ENCODE peak calls at places on chromosomes 11 and 22, in five cellular contexts. One of them, this sample, is unnamed.

GRCh38 chr11:1694064-1694845 is 2.7 kb upstream of the KRTAP5-6 start:
- DNase-seq in tibial artery: peak
- DNase-seq in GM12878: no peak
- DNase-seq in PC-9: peak
- DNase-seq in brain microvascular endothelial cell: peak
- DNase-seq in this sample: no peak

GRCh38 chr11:27839226-27839913 is 139.1 kb upstream of the BDNF start:
- DNase-seq in PC-9: no peak
- DNase-seq in GM12878: no peak
- DNase-seq in tibial artery: no peak
- DNase-seq in brain microvascular endothelial cell: peak
- DNase-seq in this sample: no peak

GRCh38 chr11:64165482-64165841 is 451 bp downstream of the MACROD1 start:
- DNase-seq in tibial artery: no peak
- DNase-seq in brain microvascular endothelial cell: no peak
- DNase-seq in GM12878: no peak
- DNase-seq in PC-9: no peak
- DNase-seq in this sample: no peak

GRCh38 chr11:19220903-19221682 is 19.3 kb upstream of the CSRP3 start:
- DNase-seq in GM12878: no peak
- DNase-seq in tibial artery: no peak
- DNase-seq in brain microvascular endothelial cell: no peak
- DNase-seq in PC-9: no peak
- DNase-seq in this sample: no peak

GRCh38 chr11:128695539-128696221 is 1.8 kb downstream of the FLI1 start:
- DNase-seq in GM12878: no peak
- DNase-seq in brain microvascular endothelial cell: no peak
- DNase-seq in tibial artery: peak
- DNase-seq in PC-9: no peak
- DNase-seq in this sample: no peak

GRCh38 chr11:131591051-131591461 is 220.6 kb downstream of the NTM start:
- DNase-seq in GM12878: no peak
- DNase-seq in brain microvascular endothelial cell: no peak
- DNase-seq in PC-9: no peak
- DNase-seq in tibial artery: no peak
- DNase-seq in this sample: no peak

GRCh38 chr22:46437990-46438389 is 99.4 kb downstream of the CELSR1 start:
- DNase-seq in PC-9: no peak
- DNase-seq in brain microvascular endothelial cell: no peak
- DNase-seq in GM12878: no peak
- DNase-seq in tibial artery: no peak
- DNase-seq in this sample: no peak

GRCh38 chr11:111531687-111532364 is 8.7 kb upstream of the LAYN start:
- DNase-seq in PC-9: peak
- DNase-seq in tibial artery: no peak
- DNase-seq in GM12878: peak
- DNase-seq in brain microvascular endothelial cell: peak
- DNase-seq in this sample: peak

GRCh38 chr11:45918331-45918941 is 759 bp upstream of the PEX16 start:
- DNase-seq in PC-9: peak
- DNase-seq in brain microvascular endothelial cell: peak
- DNase-seq in tibial artery: peak
- DNase-seq in GM12878: no peak
- DNase-seq in this sample: no peak

GRCh38 chr11:61966673-61967176 is 709 bp downstream of the FTH1 start:
- DNase-seq in tibial artery: no peak
- DNase-seq in brain microvascular endothelial cell: peak
- DNase-seq in PC-9: peak
- DNase-seq in GM12878: no peak
- DNase-seq in this sample: no peak

GRCh38 chr11:45921561-45922424 is 663 bp upstream of the LARGE2 start:
- DNase-seq in GM12878: no peak
- DNase-seq in brain microvascular endothelial cell: no peak
- DNase-seq in tibial artery: peak
- DNase-seq in PC-9: peak
- DNase-seq in this sample: no peak

GRCh38 chr11:14254533-14255530 is 104.2 kb downstream of the RRAS2 start:
- DNase-seq in GM12878: no peak
- DNase-seq in brain microvascular endothelial cell: no peak
- DNase-seq in PC-9: peak
- DNase-seq in tibial artery: no peak
- DNase-seq in this sample: no peak

GRCh38 chr11:14253437-14253836 is 105.5 kb downstream of the RRAS2 start:
- DNase-seq in GM12878: no peak
- DNase-seq in tibial artery: no peak
- DNase-seq in brain microvascular endothelial cell: no peak
- DNase-seq in PC-9: no peak
- DNase-seq in this sample: no peak

GRCh38 chr11:14258177-14258935 is 100.6 kb downstream of the RRAS2 start:
- DNase-seq in tibial artery: no peak
- DNase-seq in brain microvascular endothelial cell: peak
- DNase-seq in GM12878: no peak
- DNase-seq in PC-9: peak
- DNase-seq in this sample: no peak

GRCh38 chr11:14251754-14252153 is 107.2 kb downstream of the RRAS2 start:
- DNase-seq in brain microvascular endothelial cell: no peak
- DNase-seq in tibial artery: no peak
- DNase-seq in GM12878: no peak
- DNase-seq in PC-9: no peak
- DNase-seq in this sample: no peak

GRCh38 chr11:14253878-14254277 is 105.1 kb downstream of the RRAS2 start:
- DNase-seq in GM12878: no peak
- DNase-seq in brain microvascular endothelial cell: no peak
- DNase-seq in tibial artery: no peak
- DNase-seq in PC-9: no peak
- DNase-seq in this sample: no peak
- H3K27ac ChIP-seq in GM12878: no peak
- H3K27ac ChIP-seq in brain microvascular endothelial cell: no peak
- H3K27ac ChIP-seq in tibial artery: no peak
- H3K27ac ChIP-seq in PC-9: no peak
- H3K27ac ChIP-seq in this sample: no peak

DNA sequence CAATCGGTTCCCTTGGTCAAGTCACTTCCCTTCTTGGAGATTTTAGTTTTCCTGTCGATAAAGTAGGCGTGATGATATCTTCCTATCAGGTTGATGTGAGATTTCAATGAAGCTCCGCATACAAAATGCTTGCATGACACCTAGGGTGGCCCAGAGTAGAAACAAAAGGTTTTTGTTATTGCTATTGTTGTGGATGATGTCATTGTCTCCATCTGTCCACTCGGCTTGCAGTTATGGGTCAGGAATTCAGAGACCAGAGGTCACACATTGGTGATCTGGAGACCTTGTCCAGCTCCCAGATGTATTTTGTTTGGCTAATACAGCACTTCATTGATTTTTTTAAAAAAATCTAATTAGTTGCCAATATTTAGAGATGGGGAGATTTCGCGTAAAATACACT is 382.1 kb downstream of the MN1 start:
- DNase-seq in GM12878: no peak
- DNase-seq in brain microvascular endothelial cell: peak
- DNase-seq in tibial artery: no peak
- DNase-seq in PC-9: no peak
- DNase-seq in this sample: no peak
- H3K27ac ChIP-seq in GM12878: no peak
- H3K27ac ChIP-seq in brain microvascular endothelial cell: no peak
- H3K27ac ChIP-seq in tibial artery: peak
- H3K27ac ChIP-seq in PC-9: no peak
- H3K27ac ChIP-seq in this sample: no peak

DNA sequence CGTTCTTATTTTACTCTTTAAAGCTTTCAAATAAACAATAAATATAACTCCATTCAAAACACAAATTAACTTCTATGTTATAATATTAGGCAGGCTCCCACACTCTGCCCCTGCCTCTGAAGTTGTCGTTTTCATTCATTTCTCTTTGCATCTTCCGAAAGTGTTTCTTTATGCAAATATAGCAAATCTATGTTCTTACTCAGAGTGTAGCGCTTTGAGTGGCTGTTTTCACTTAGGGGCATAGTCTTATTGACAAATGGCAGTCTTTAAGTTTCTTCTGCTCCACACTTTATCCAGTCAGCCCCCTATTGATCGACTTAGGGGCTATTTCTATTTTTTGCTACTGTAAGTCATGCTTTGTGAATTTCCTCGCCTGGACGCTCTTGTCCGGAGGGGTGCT is 45.3 kb upstream of the RTL6 start:
- DNase-seq in PC-9: no peak
- DNase-seq in brain microvascular endothelial cell: no peak
- DNase-seq in tibial artery: no peak
- DNase-seq in GM12878: no peak
- DNase-seq in this sample: no peak
- H3K27ac ChIP-seq in PC-9: no peak
- H3K27ac ChIP-seq in brain microvascular endothelial cell: no peak
- H3K27ac ChIP-seq in tibial artery: no peak
- H3K27ac ChIP-seq in GM12878: no peak
- H3K27ac ChIP-seq in this sample: no peak

DNA sequence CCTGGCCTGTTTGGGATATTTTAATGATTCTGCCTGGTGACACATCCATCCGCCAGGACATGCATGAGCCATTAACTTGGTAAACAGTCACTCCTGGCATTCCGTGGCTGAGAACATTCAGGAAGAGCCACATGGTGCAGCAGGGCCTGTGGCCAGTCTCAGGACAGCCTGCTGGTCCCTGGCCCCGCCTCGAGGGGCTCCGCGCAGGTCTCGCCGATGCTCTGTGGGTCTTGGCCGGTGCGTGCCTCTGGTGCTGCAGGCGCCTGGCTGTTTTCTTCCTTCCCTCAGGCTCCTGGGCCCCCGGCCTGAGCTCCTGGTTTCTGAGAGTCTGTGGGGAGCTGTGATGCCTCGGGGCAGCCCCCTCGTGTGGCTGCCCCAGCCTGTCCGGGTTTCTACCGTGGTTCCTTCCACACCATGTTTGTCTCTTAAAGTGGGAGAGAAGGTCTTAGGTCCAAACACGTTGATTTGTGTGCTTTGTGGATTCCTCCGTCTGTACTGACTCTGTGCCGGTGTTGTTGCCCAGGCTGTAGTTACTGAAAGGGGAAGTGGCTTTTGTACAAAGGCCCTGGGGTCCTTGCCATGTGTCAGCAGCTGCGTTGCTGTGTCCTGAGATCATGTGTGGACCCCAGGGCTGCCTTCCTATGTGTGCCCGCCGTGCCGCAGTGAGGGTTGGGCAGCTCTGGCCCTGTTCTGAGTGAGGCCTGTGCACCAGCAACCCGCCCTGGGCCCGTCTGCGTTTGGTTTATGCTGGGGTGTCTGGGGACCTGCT is 6.5 kb downstream of the TRABD start:
- DNase-seq in tibial artery: no peak
- DNase-seq in GM12878: no peak
- DNase-seq in brain microvascular endothelial cell: no peak
- DNase-seq in PC-9: no peak
- DNase-seq in this sample: peak
- H3K27ac ChIP-seq in tibial artery: no peak
- H3K27ac ChIP-seq in GM12878: peak
- H3K27ac ChIP-seq in brain microvascular endothelial cell: no peak
- H3K27ac ChIP-seq in PC-9: no peak
- H3K27ac ChIP-seq in this sample: peak

GRCh38 chr11:47415091-47415854 is 6.9 kb downstream of the SLC39A13 start:
- DNase-seq in tibial artery: no peak
- DNase-seq in GM12878: no peak
- DNase-seq in PC-9: no peak
- DNase-seq in brain microvascular endothelial cell: no peak
- DNase-seq in this sample: no peak

GRCh38 chr11:47415949-47416472 is 7.6 kb downstream of the SLC39A13 start:
- DNase-seq in tibial artery: peak
- DNase-seq in PC-9: peak
- DNase-seq in GM12878: no peak
- DNase-seq in brain microvascular endothelial cell: peak
- DNase-seq in this sample: peak

GRCh38 chr11:47417712-47418111 is 8.5 kb downstream of the PSMC3 start:
- DNase-seq in PC-9: no peak
- DNase-seq in brain microvascular endothelial cell: no peak
- DNase-seq in tibial artery: no peak
- DNase-seq in GM12878: no peak
- DNase-seq in this sample: no peak

GRCh38 chr11:47414685-47415070 is 6.3 kb downstream of the SLC39A13 start:
- DNase-seq in tibial artery: peak
- DNase-seq in GM12878: no peak
- DNase-seq in PC-9: no peak
- DNase-seq in brain microvascular endothelial cell: no peak
- DNase-seq in this sample: no peak

GRCh38 chr11:47418454-47419259 is 7.6 kb downstream of the PSMC3 start:
- DNase-seq in PC-9: no peak
- DNase-seq in tibial artery: no peak
- DNase-seq in GM12878: no peak
- DNase-seq in brain microvascular endothelial cell: no peak
- DNase-seq in this sample: no peak
- H3K27ac ChIP-seq in PC-9: no peak
- H3K27ac ChIP-seq in tibial artery: peak
- H3K27ac ChIP-seq in GM12878: no peak
- H3K27ac ChIP-seq in brain microvascular endothelial cell: no peak
- H3K27ac ChIP-seq in this sample: no peak

GRCh38 chr22:41700105-41700358 is 729 bp downstream of the MEI1 start:
- DNase-seq in GM12878: no peak
- DNase-seq in tibial artery: no peak
- DNase-seq in PC-9: no peak
- DNase-seq in brain microvascular endothelial cell: no peak
- DNase-seq in this sample: no peak

GRCh38 chr22:41695211-41695610 is 4.1 kb upstream of the MEI1 start:
- DNase-seq in PC-9: no peak
- DNase-seq in GM12878: no peak
- DNase-seq in tibial artery: no peak
- DNase-seq in brain microvascular endothelial cell: no peak
- DNase-seq in this sample: no peak

GRCh38 chr22:41696714-41697113 is 2.6 kb upstream of the MEI1 start:
- DNase-seq in tibial artery: no peak
- DNase-seq in GM12878: no peak
- DNase-seq in PC-9: no peak
- DNase-seq in brain microvascular endothelial cell: no peak
- DNase-seq in this sample: no peak

GRCh38 chr22:41699264-41700104 is at the start of gene MEI1:
- DNase-seq in GM12878: peak
- DNase-seq in tibial artery: peak
- DNase-seq in brain microvascular endothelial cell: peak
- DNase-seq in PC-9: no peak
- DNase-seq in this sample: no peak

GRCh38 chr22:41697126-41697775 is 2.1 kb upstream of the MEI1 start:
- DNase-seq in brain microvascular endothelial cell: peak
- DNase-seq in tibial artery: peak
- DNase-seq in PC-9: peak
- DNase-seq in GM12878: peak
- DNase-seq in this sample: no peak
- H3K27ac ChIP-seq in brain microvascular endothelial cell: no peak
- H3K27ac ChIP-seq in tibial artery: no peak
- H3K27ac ChIP-seq in PC-9: no peak
- H3K27ac ChIP-seq in GM12878: peak
- H3K27ac ChIP-seq in this sample: no peak

GRCh38 chr11:8814209-8814922 is 96.6 kb upstream of the AKIP1 start:
- DNase-seq in tibial artery: no peak
- DNase-seq in GM12878: no peak
- DNase-seq in PC-9: peak
- DNase-seq in brain microvascular endothelial cell: no peak
- DNase-seq in this sample: peak
- H3K27ac ChIP-seq in tibial artery: peak
- H3K27ac ChIP-seq in GM12878: no peak
- H3K27ac ChIP-seq in PC-9: peak
- H3K27ac ChIP-seq in brain microvascular endothelial cell: no peak
- H3K27ac ChIP-seq in this sample: peak

DNA sequence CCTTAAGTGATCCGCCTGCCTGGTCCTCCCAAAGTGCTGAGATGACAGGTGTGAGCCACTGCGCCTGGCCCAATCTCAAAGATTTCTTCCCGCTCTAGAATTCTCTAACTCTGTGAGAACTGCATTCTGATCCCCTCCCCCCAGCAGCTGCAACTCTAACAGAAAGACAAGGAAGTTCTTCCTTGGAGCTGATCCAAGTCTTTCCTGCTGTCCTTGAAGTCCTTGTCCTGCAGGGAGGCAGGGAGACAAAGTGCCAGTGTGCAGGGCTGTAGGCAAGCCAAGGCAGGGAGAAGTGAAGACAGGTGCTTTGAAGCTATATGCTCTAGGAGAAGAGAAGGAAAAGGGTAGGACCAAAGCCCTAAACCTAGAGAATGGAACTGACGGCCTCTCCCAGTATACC is 9.5 kb upstream of the GGA1 start:
- DNase-seq in brain microvascular endothelial cell: no peak
- DNase-seq in tibial artery: no peak
- DNase-seq in GM12878: no peak
- DNase-seq in PC-9: peak
- DNase-seq in this sample: no peak
- H3K27ac ChIP-seq in brain microvascular endothelial cell: no peak
- H3K27ac ChIP-seq in tibial artery: no peak
- H3K27ac ChIP-seq in GM12878: no peak
- H3K27ac ChIP-seq in PC-9: no peak
- H3K27ac ChIP-seq in this sample: no peak

This sample was measured in epithelial cell of prostate.